ENCODE peak calls at places on chromosome 19, in ten cellular contexts. I is body of pancreas; V is iPS DF 6.9; W is effector memory CD4-positive, alpha-beta T cell; X is endodermal cell; A is fibroblast of lung; O is suprapubic skin; Q is kidney; S is stomach; T is neuronal stem cell. E is an unnamed sample.

GRCh38 chr19:27974082-27974513 is 1238.9 kb downstream of the UQCRFS1 start:
- DNase-seq in I (peak; percentile 57), V (no peak), W (no peak), X (peak; percentile 83), A (peak; percentile 56), O (no peak), Q (no peak), S (peak; percentile 43), T (peak; percentile 32), E (peak; percentile 62)

GRCh38 chr19:54415208-54415900 is at the start of gene TTYH1:
- DNase-seq in I (peak; percentile 46), V (no peak), W (no peak), X (peak; percentile 84), A (no peak), O (no peak), Q (peak; percentile 62), S (no peak), T (no peak), E (no peak)

GRCh38 chr19:48770223-48770622 is 14.9 kb downstream of the FGF21 start:
- DNase-seq in I (no peak), V (no peak), W (no peak), X (no peak), A (peak; percentile 91), O (no peak), Q (no peak), S (no peak), T (no peak), E (no peak)

GRCh38 chr19:1770866-1771576 is 17.7 kb downstream of the ONECUT3 start:
- DNase-seq in I (no peak), V (no peak), W (no peak), X (no peak), A (no peak), O (no peak), Q (no peak), S (no peak), T (no peak), E (no peak)

GRCh38 chr19:2575734-2576481 is 100.0 kb downstream of the GADD45B start:
- DNase-seq in I (peak; percentile 48), V (no peak), W (no peak), X (peak; percentile 50), A (no peak), O (peak; percentile 95), Q (peak; percentile 94), S (peak; percentile 66), T (no peak), E (no peak)

GRCh38 chr19:1956868-1957492 is 16.0 kb downstream of the CSNK1G2 start:
- DNase-seq in I (no peak), V (no peak), W (no peak), X (peak; percentile 85), A (no peak), O (no peak), Q (peak; percentile 63), S (no peak), T (no peak), E (no peak)

GRCh38 chr19:40539070-40539469 is 37.6 kb upstream of the SHKBP1 start:
- DNase-seq in I (no peak), V (no peak), W (no peak), X (no peak), A (no peak), O (no peak), Q (no peak), S (no peak), T (no peak), E (no peak)

GRCh38 chr19:41696402-41697197 is 8.5 kb upstream of the CEACAM7 start:
- DNase-seq in I (no peak), V (no peak), W (no peak), X (peak; percentile 87), A (no peak), O (peak; percentile 62), Q (no peak), S (peak; percentile 24), T (no peak), E (no peak)

GRCh38 chr19:18780081-18780480 is 11.0 kb downstream of the COMP start:
- DNase-seq in I (no peak), V (no peak), W (no peak), X (no peak), A (no peak), O (no peak), Q (no peak), S (no peak), T (no peak), E (no peak)

GRCh38 chr19:9709305-9709704 is 34.4 kb upstream of the ZNF562 start:
- DNase-seq in I (no peak), V (no peak), W (no peak), X (no peak), A (no peak), O (no peak), Q (no peak), S (no peak), T (no peak), E (no peak)
- H3K27ac ChIP-seq in I (no peak overlapping the region), V (no peak overlapping the region), W (no peak overlapping the region), X (no peak overlapping the region), A (no peak overlapping the region), O (no peak overlapping the region), Q (no peak overlapping the region), S (no peak overlapping the region), T (no peak overlapping the region), E (no peak overlapping the region)

GRCh38 chr19:10817291-10818038 is 18.5 kb downstream of the TMED1 start:
- DNase-seq in I (peak; percentile 36), V (no peak), W (no peak), X (peak; percentile 46), A (peak; percentile 90), O (no peak), Q (peak; percentile 90), S (peak; percentile 33), T (no peak), E (no peak)

GRCh38 chr19:10819124-10820060 is 16.6 kb downstream of the TMED1 start:
- DNase-seq in I (no peak), V (no peak), W (no peak), X (no peak), A (no peak), O (no peak), Q (no peak), S (peak; percentile 50), T (no peak), E (no peak)

GRCh38 chr19:10816691-10817090 is 19.3 kb downstream of the TMED1 start:
- DNase-seq in I (no peak), V (no peak), W (no peak), X (peak; percentile 24), A (no peak), O (no peak), Q (no peak), S (no peak), T (no peak), E (no peak)

GRCh38 chr19:10818306-10819123 is 17.5 kb downstream of the TMED1 start:
- DNase-seq in I (no peak), V (no peak), W (no peak), X (peak; percentile 35), A (no peak), O (no peak), Q (no peak), S (no peak), T (no peak), E (no peak)

DNA sequence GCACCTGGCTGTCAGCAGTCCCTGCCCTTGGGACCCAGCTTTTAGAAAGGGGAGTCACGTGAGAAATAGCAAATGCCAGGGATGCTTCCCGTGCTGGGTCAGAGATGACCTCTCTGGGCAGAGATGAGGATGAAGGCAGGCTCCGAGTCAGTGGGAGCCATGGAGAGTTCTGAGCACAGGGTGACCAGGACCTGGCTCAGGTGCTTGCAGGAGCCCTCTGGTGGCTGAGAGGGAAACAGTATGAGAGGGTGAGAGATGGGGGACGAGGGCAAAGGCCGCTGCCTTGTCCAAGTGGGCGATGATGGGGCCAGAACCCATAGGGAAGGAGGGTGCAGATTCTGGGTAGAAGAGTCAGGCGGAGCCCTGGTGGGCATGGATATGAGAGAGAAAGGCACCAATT is 15.8 kb downstream of the TMED1 start:
- DNase-seq in I (no peak), V (no peak), W (no peak), X (peak; percentile 63), A (no peak), O (no peak), Q (no peak), S (no peak), T (no peak), E (no peak)
- H3K36me3 ChIP-seq in I (peaks cover 32% of the 10 kb centered on the region), V (peaks cover 23% of the 10 kb centered on the region), W (peaks cover 77% of the 10 kb centered on the region), X (peaks cover 23% of the 10 kb centered on the region), A (peaks cover 37% of the 10 kb centered on the region), O (peaks cover 71% of the 10 kb centered on the region), Q (peaks cover 47% of the 10 kb centered on the region), S (peaks cover 72% of the 10 kb centered on the region), T (peaks cover 62% of the 10 kb centered on the region), E (peaks cover 3% of the 10 kb centered on the region)

GRCh38 chr19:5905072-5905778 is 553 bp downstream of the VMAC start:
- DNase-seq in I (no peak), V (no peak), W (no peak), X (no peak), A (no peak), O (no peak), Q (no peak), S (no peak), T (no peak), E (no peak)

GRCh38 chr19:5910638-5910907 is 3.5 kb upstream of the CAPS start:
- DNase-seq in I (no peak), V (no peak), W (no peak), X (no peak), A (no peak), O (no peak), Q (no peak), S (no peak), T (no peak), E (no peak)

GRCh38 chr19:5907216-5907615 is 2.5 kb downstream of the VMAC start:
- DNase-seq in I (no peak), V (no peak), W (no peak), X (no peak), A (no peak), O (no peak), Q (no peak), S (no peak), T (no peak), E (no peak)

GRCh38 chr19:5904302-5905071 is at the start of gene VMAC:
- DNase-seq in I (peak; percentile 100), V (peak; percentile 100), W (peak; percentile 100), X (peak; percentile 100), A (peak; percentile 100), O (peak; percentile 100), Q (peak; percentile 100), S (peak; percentile 100), T (peak; percentile 100), E (peak; percentile 100)

DNA sequence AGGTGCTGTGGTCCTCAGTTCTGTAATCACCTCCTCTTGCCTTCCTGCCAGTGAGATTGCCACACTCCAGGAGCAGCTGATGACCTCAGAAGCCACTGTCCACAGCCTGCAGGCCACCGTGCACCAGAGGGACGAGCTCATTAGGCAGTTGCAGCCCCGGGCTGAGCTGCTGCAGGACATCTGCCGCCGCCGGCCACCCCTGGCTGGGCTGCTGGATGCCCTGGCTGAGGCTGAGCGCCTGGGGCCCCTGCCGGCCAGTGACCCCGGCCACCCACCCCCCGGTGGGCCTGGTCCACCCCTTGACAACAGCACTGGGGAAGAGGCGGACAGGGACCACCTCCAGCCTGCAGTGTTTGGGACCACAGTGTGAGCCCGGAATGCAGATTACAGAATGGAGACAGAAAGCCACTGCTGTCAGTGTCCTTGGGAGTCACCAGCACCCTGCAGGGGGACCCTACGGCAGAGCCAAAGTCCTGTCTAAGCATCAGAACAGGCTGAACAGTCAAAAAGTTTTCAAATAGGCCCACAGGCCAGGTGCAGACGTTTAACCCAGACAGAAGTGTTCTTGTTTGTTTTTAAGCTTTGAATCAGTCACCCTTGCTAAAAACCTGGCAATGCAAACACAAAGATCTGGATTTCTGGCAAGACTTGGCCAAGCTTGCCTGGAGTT is 4.2 kb downstream of the VMAC start:
- DNase-seq in I (no peak), V (no peak), W (no peak), X (no peak), A (no peak), O (no peak), Q (no peak), S (no peak), T (no peak), E (no peak)
- H3K27ac ChIP-seq in I (no peak overlapping the region), V (no peak overlapping the region), W (no peak overlapping the region), X (peak overlapping the region; percentile 81), A (no peak overlapping the region), O (no peak overlapping the region), Q (no peak overlapping the region), S (no peak overlapping the region), T (peak overlapping the region; percentile 43), E (no peak overlapping the region)

GRCh38 chr19:57755031-57755430 is 8.4 kb downstream of the ZNF776 start:
- DNase-seq in I (no peak), V (no peak), W (no peak), X (no peak), A (no peak), O (no peak), Q (no peak), S (no peak), T (no peak), E (no peak)
- H3K36me3 ChIP-seq in I (peaks cover 37% of the 10 kb centered on the region), V (peaks cover 33% of the 10 kb centered on the region), W (peaks cover 61% of the 10 kb centered on the region), X (peaks cover 88% of the 10 kb centered on the region), A (peaks cover 28% of the 10 kb centered on the region), O (peaks cover 94% of the 10 kb centered on the region), Q (peaks cover 81% of the 10 kb centered on the region), S (peaks cover 78% of the 10 kb centered on the region), T (peaks cover 100% of the 10 kb centered on the region), E (peaks cover 29% of the 10 kb centered on the region)